ENCODE peak calls at places on chromosomes 11 and 22, in eight cellular contexts. One of them, this sample, is unnamed.

GRCh38 chr11:9577032-9577431 is 3.6 kb downstream of the WEE1 start:
- DNase-seq in H9: no peak
- DNase-seq in neural progenitor cell: no peak
- DNase-seq in thoracic aorta: no peak
- DNase-seq in Peyer's patch: no peak
- DNase-seq in hepatocyte: no peak
- DNase-seq in SK-N-SH: no peak
- DNase-seq in HCT116: no peak
- DNase-seq in this sample: no peak

GRCh38 chr11:117220568-117220967 is 11.3 kb downstream of the PCSK7 start:
- DNase-seq in neural progenitor cell: no peak
- DNase-seq in Peyer's patch: no peak
- DNase-seq in SK-N-SH: no peak
- DNase-seq in HCT116: no peak
- DNase-seq in H9: no peak
- DNase-seq in thoracic aorta: peak; percentile 72
- DNase-seq in hepatocyte: no peak
- DNase-seq in this sample: no peak

GRCh38 chr11:65782816-65783228 is 2.0 kb upstream of the AP5B1 start:
- DNase-seq in hepatocyte: peak; percentile 19
- DNase-seq in H9: no peak
- DNase-seq in HCT116: no peak
- DNase-seq in thoracic aorta: no peak
- DNase-seq in neural progenitor cell: no peak
- DNase-seq in Peyer's patch: no peak
- DNase-seq in SK-N-SH: peak; percentile 23
- DNase-seq in this sample: peak; percentile 28

GRCh38 chr11:64846998-64847666 is 2.7 kb upstream of the CDC42BPG start:
- DNase-seq in hepatocyte: peak; percentile 98
- DNase-seq in Peyer's patch: peak; percentile 96
- DNase-seq in neural progenitor cell: peak; percentile 97
- DNase-seq in SK-N-SH: peak; percentile 97
- DNase-seq in HCT116: peak; percentile 87
- DNase-seq in thoracic aorta: peak; percentile 63
- DNase-seq in H9: peak; percentile 96
- DNase-seq in this sample: peak; percentile 94

GRCh38 chr11:112113539-112114457 is 27.1 kb downstream of the SDHD start:
- DNase-seq in thoracic aorta: no peak
- DNase-seq in Peyer's patch: no peak
- DNase-seq in neural progenitor cell: peak; percentile 58
- DNase-seq in H9: no peak
- DNase-seq in hepatocyte: peak; percentile 65
- DNase-seq in SK-N-SH: peak; percentile 64
- DNase-seq in HCT116: peak; percentile 49
- DNase-seq in this sample: no peak

GRCh38 chr11:19978668-19979518 is 181.4 kb downstream of the DBX1 start:
- DNase-seq in SK-N-SH: no peak
- DNase-seq in Peyer's patch: peak; percentile 58
- DNase-seq in HCT116: peak; percentile 65
- DNase-seq in hepatocyte: peak; percentile 72
- DNase-seq in neural progenitor cell: no peak
- DNase-seq in H9: no peak
- DNase-seq in thoracic aorta: no peak
- DNase-seq in this sample: peak; percentile 51

GRCh38 chr22:49084203-49084602 is 743.5 kb downstream of the BRD1 start:
- DNase-seq in H9: peak; percentile 55
- DNase-seq in neural progenitor cell: no peak
- DNase-seq in SK-N-SH: no peak
- DNase-seq in Peyer's patch: no peak
- DNase-seq in thoracic aorta: no peak
- DNase-seq in hepatocyte: no peak
- DNase-seq in HCT116: peak; percentile 37
- DNase-seq in this sample: no peak

GRCh38 chr11:3359092-3359824 is 19.7 kb downstream of the ZNF195 start:
- DNase-seq in HCT116: no peak
- DNase-seq in SK-N-SH: no peak
- DNase-seq in Peyer's patch: no peak
- DNase-seq in neural progenitor cell: no peak
- DNase-seq in hepatocyte: no peak
- DNase-seq in thoracic aorta: no peak
- DNase-seq in H9: no peak
- DNase-seq in this sample: no peak

GRCh38 chr11:35809561-35809960 is 134.3 kb upstream of the LDLRAD3 start:
- DNase-seq in neural progenitor cell: no peak
- DNase-seq in H9: no peak
- DNase-seq in Peyer's patch: no peak
- DNase-seq in SK-N-SH: no peak
- DNase-seq in hepatocyte: no peak
- DNase-seq in thoracic aorta: no peak
- DNase-seq in HCT116: no peak
- DNase-seq in this sample: no peak

GRCh38 chr11:70604630-70605520 is 206.5 kb downstream of the CTTN start:
- DNase-seq in thoracic aorta: no peak
- DNase-seq in HCT116: no peak
- DNase-seq in hepatocyte: no peak
- DNase-seq in neural progenitor cell: no peak
- DNase-seq in H9: no peak
- DNase-seq in SK-N-SH: no peak
- DNase-seq in Peyer's patch: no peak
- DNase-seq in this sample: peak; percentile 42

GRCh38 chr11:67997460-67997921 is 6.4 kb downstream of the UNC93B1 start:
- DNase-seq in Peyer's patch: no peak
- DNase-seq in SK-N-SH: peak; percentile 12
- DNase-seq in HCT116: no peak
- DNase-seq in neural progenitor cell: no peak
- DNase-seq in thoracic aorta: no peak
- DNase-seq in H9: no peak
- DNase-seq in hepatocyte: no peak
- DNase-seq in this sample: no peak

GRCh38 chr11:95723353-95723942 is 66.1 kb downstream of the FAM76B start:
- DNase-seq in hepatocyte: no peak
- DNase-seq in neural progenitor cell: no peak
- DNase-seq in Peyer's patch: no peak
- DNase-seq in H9: no peak
- DNase-seq in thoracic aorta: no peak
- DNase-seq in SK-N-SH: no peak
- DNase-seq in HCT116: no peak
- DNase-seq in this sample: no peak

GRCh38 chr11:70183483-70184176 is 19.5 kb upstream of the FADD start:
- DNase-seq in Peyer's patch: no peak
- DNase-seq in thoracic aorta: no peak
- DNase-seq in H9: no peak
- DNase-seq in neural progenitor cell: no peak
- DNase-seq in hepatocyte: no peak
- DNase-seq in SK-N-SH: no peak
- DNase-seq in HCT116: no peak
- DNase-seq in this sample: no peak

GRCh38 chr22:30650508-30651116 is 15.0 kb downstream of the SLC35E4 start:
- DNase-seq in Peyer's patch: no peak
- DNase-seq in hepatocyte: no peak
- DNase-seq in thoracic aorta: no peak
- DNase-seq in SK-N-SH: no peak
- DNase-seq in neural progenitor cell: no peak
- DNase-seq in HCT116: no peak
- DNase-seq in H9: no peak
- DNase-seq in this sample: no peak

DNA sequence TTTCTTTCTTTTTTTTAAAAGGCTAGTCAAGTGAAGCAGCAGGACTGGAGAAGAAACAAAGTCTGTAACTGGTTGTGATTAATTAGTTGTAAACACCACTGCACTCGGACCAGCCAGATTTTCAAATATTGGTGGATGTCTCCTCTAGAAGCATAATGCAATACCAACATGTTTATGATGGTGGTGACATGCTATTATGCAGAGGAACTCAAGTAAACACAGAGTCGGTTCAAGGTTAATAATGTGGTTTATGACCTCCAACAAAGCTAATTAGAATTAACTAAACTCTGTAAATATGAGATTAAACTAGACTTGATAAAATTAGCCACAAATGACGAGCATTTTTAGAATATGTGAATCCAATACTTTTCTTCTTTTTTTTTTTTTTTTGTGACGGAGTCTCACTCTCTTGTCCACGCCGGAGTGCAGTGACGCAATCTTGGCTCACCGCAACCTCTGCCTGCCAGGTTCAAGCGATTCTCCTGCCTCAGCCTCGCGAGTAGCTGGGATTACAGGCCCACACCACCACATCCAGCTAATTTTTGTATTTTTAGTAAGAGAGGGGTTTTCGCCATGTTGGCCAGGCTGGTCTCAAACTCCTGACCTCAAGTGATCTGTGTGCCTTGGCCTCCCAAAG is 11.8 kb upstream of the AGBL2 start:
- DNase-seq in hepatocyte: no peak
- DNase-seq in H9: no peak
- DNase-seq in thoracic aorta: no peak
- DNase-seq in HCT116: no peak
- DNase-seq in Peyer's patch: no peak
- DNase-seq in neural progenitor cell: no peak
- DNase-seq in SK-N-SH: no peak
- DNase-seq in this sample: no peak
- H3K27ac ChIP-seq in hepatocyte: peak overlapping the region; percentile 11
- H3K27ac ChIP-seq in H9: no peak overlapping the region
- H3K27ac ChIP-seq in thoracic aorta: no peak overlapping the region
- H3K27ac ChIP-seq in HCT116: no peak overlapping the region
- H3K27ac ChIP-seq in Peyer's patch: no peak overlapping the region
- H3K27ac ChIP-seq in neural progenitor cell: no peak overlapping the region
- H3K27ac ChIP-seq in SK-N-SH: no peak overlapping the region
- H3K27ac ChIP-seq in this sample: no peak overlapping the region

GRCh38 chr11:114606003-114606801 is 10.6 kb upstream of the NXPE4 start:
- DNase-seq in Peyer's patch: no peak
- DNase-seq in SK-N-SH: no peak
- DNase-seq in H9: no peak
- DNase-seq in thoracic aorta: no peak
- DNase-seq in HCT116: no peak
- DNase-seq in hepatocyte: no peak
- DNase-seq in neural progenitor cell: no peak
- DNase-seq in this sample: no peak

GRCh38 chr11:114605370-114605769 is 9.8 kb upstream of the NXPE4 start:
- DNase-seq in SK-N-SH: no peak
- DNase-seq in Peyer's patch: no peak
- DNase-seq in hepatocyte: no peak
- DNase-seq in thoracic aorta: no peak
- DNase-seq in neural progenitor cell: no peak
- DNase-seq in H9: no peak
- DNase-seq in HCT116: no peak
- DNase-seq in this sample: no peak

GRCh38 chr11:114604179-114604813 is 8.7 kb upstream of the NXPE4 start:
- DNase-seq in hepatocyte: no peak
- DNase-seq in neural progenitor cell: no peak
- DNase-seq in SK-N-SH: no peak
- DNase-seq in thoracic aorta: no peak
- DNase-seq in Peyer's patch: no peak
- DNase-seq in HCT116: no peak
- DNase-seq in H9: no peak
- DNase-seq in this sample: no peak

GRCh38 chr11:114607753-114608459 is 12.3 kb upstream of the NXPE4 start:
- DNase-seq in thoracic aorta: no peak
- DNase-seq in SK-N-SH: no peak
- DNase-seq in Peyer's patch: no peak
- DNase-seq in HCT116: no peak
- DNase-seq in H9: no peak
- DNase-seq in hepatocyte: no peak
- DNase-seq in neural progenitor cell: no peak
- DNase-seq in this sample: no peak

DNA sequence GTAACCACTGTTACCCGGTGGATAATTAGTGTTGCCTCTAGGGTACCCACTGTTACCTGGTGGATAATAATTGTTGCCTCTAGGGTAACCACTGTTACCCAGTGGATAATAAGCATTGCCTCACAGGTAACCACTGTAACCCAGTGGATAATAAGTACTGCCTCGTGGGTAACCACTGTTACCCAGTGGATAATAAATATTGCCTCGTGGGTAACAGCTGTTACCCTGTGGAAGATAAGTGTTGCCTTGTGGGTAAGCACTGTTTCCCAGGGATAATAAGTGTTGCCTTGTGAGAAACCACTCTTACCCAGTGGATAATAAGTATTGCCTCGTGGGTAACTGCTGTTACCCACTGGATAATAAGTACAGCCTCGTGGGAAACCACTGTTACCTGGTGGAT is 9.3 kb upstream of the NXPE4 start:
- DNase-seq in neural progenitor cell: no peak
- DNase-seq in Peyer's patch: no peak
- DNase-seq in hepatocyte: no peak
- DNase-seq in H9: no peak
- DNase-seq in HCT116: no peak
- DNase-seq in SK-N-SH: no peak
- DNase-seq in thoracic aorta: no peak
- DNase-seq in this sample: no peak
- H3K9me3 ChIP-seq in neural progenitor cell: peaks cover 2% of the 10 kb centered on the region
- H3K9me3 ChIP-seq in Peyer's patch: peaks cover 4% of the 10 kb centered on the region
- H3K9me3 ChIP-seq in hepatocyte: no peaks in the 10 kb centered on the region
- H3K9me3 ChIP-seq in H9: no peaks in the 10 kb centered on the region
- H3K9me3 ChIP-seq in HCT116: no peaks in the 10 kb centered on the region
- H3K9me3 ChIP-seq in SK-N-SH: no peaks in the 10 kb centered on the region
- H3K9me3 ChIP-seq in thoracic aorta: no peaks in the 10 kb centered on the region
- H3K9me3 ChIP-seq in this sample: no peaks in the 10 kb centered on the region

DNA sequence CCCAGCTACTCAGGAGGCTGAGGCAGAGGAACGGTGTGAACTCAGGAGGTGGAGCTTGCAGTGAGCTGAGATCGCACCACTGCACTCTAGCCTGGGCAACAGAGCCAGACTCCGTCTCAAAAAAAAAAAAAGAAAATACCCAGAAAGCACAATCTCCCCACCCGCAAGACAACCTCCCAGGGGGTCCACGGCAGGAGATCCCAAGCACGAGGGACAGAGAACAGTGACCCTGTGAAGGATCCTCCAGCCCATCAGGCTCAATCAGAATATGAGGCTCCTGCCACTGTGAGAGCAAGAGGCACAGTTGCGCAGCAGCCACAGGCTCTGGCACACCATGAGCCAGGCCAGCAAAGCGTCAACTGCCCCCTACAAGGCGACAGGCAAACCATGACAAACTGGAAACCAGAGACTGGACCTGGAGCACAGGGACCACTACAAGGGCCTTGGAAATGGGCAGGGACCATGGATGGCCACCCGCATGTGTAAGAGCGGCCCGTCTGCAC is 164.8 kb upstream of the GRK3 start:
- DNase-seq in HCT116: no peak
- DNase-seq in Peyer's patch: no peak
- DNase-seq in SK-N-SH: no peak
- DNase-seq in neural progenitor cell: no peak
- DNase-seq in thoracic aorta: no peak
- DNase-seq in H9: no peak
- DNase-seq in hepatocyte: no peak
- DNase-seq in this sample: no peak
- H3K27ac ChIP-seq in HCT116: no peak overlapping the region
- H3K27ac ChIP-seq in Peyer's patch: no peak overlapping the region
- H3K27ac ChIP-seq in SK-N-SH: no peak overlapping the region
- H3K27ac ChIP-seq in neural progenitor cell: no peak overlapping the region
- H3K27ac ChIP-seq in thoracic aorta: no peak overlapping the region
- H3K27ac ChIP-seq in H9: no peak overlapping the region
- H3K27ac ChIP-seq in hepatocyte: no peak overlapping the region
- H3K27ac ChIP-seq in this sample: no peak overlapping the region

GRCh38 chr22:47512617-47513016 is 750.2 kb downstream of the TBC1D22A start:
- DNase-seq in Peyer's patch: no peak
- DNase-seq in HCT116: no peak
- DNase-seq in hepatocyte: no peak
- DNase-seq in thoracic aorta: no peak
- DNase-seq in H9: no peak
- DNase-seq in SK-N-SH: no peak
- DNase-seq in neural progenitor cell: no peak
- DNase-seq in this sample: no peak
- H3K9me3 ChIP-seq in Peyer's patch: no peaks in the 10 kb centered on the region
- H3K9me3 ChIP-seq in HCT116: no peaks in the 10 kb centered on the region
- H3K9me3 ChIP-seq in hepatocyte: no peaks in the 10 kb centered on the region
- H3K9me3 ChIP-seq in thoracic aorta: no peaks in the 10 kb centered on the region
- H3K9me3 ChIP-seq in H9: peaks cover 94% of the 10 kb centered on the region
- H3K9me3 ChIP-seq in SK-N-SH: no peaks in the 10 kb centered on the region
- H3K9me3 ChIP-seq in neural progenitor cell: peaks cover 15% of the 10 kb centered on the region
- H3K9me3 ChIP-seq in this sample: no peaks in the 10 kb centered on the region